ENCODE peak calls at places on chromosomes 3 and 15, in nine cellular contexts. V is PC-3, F is fibroblast of pulmonary artery, N is cardiac fibroblast, L is heart right ventricle, A is upper lobe of right lung, E is thoracic aorta, T is fibroblast of the aortic adventitia, Q is mammary epithelial cell. G is an unnamed sample.

GRCh38 chr3:34015204-34016142 is 217.0 kb downstream of the PDCD6IP start:
- DNase-seq in F (peak), L (no peak), T (peak), Q (no peak), N (peak), A (no peak), E (no peak), V (peak), G (peak)

GRCh38 chr3:52973806-52974205 is 72.1 kb downstream of the SFMBT1 start:
- DNase-seq in N (no peak), L (no peak), Q (no peak), A (no peak), F (peak), T (peak), V (no peak), E (no peak), G (peak)

GRCh38 chr3:5022187-5022965 is 43.1 kb downstream of the BHLHE40 start:
- DNase-seq in N (no peak), F (no peak), T (peak), E (no peak), L (no peak), A (no peak), V (peak), Q (peak), G (peak)

GRCh38 chr15:47711654-47712053 is 5.7 kb upstream of the SEMA6D start:
- DNase-seq in L (no peak), N (peak), Q (peak), E (no peak), V (peak), T (no peak), A (no peak), F (peak), G (peak)

GRCh38 chr3:134462236-134463059 is 23.3 kb downstream of the ANAPC13 start:
- DNase-seq in Q (no peak), T (peak), A (no peak), L (no peak), V (no peak), F (peak), E (no peak), N (peak), G (peak)

GRCh38 chr15:39051931-39052705 is 487.5 kb upstream of the RASGRP1 start:
- DNase-seq in F (no peak), L (no peak), N (no peak), V (no peak), A (no peak), E (no peak), T (no peak), Q (no peak), G (no peak)

GRCh38 chr3:188956839-188957489 is 214.8 kb upstream of the TPRG1 start:
- DNase-seq in L (no peak), T (peak), N (peak), F (peak), A (no peak), E (no peak), V (peak), Q (peak), G (peak)

GRCh38 chr3:151568095-151568685 is 107.3 kb upstream of the IGSF10 start:
- DNase-seq in A (no peak), N (peak), V (no peak), L (no peak), Q (no peak), E (no peak), T (peak), F (no peak), G (peak)

GRCh38 chr3:179324270-179324754 is 1.5 kb downstream of the ZNF639 start:
- DNase-seq in V (peak), F (peak), E (no peak), T (peak), A (no peak), L (no peak), Q (peak), N (peak), G (peak)

GRCh38 chr3:138300657-138301056 is 29.0 kb downstream of the NME9 start:
- DNase-seq in N (no peak), T (no peak), V (no peak), F (no peak), L (no peak), A (no peak), E (no peak), Q (no peak), G (no peak)

GRCh38 chr15:74337146-74337545 is 30.3 kb downstream of the CYP11A1 start:
- DNase-seq in E (no peak), V (no peak), A (peak), T (no peak), N (no peak), F (no peak), L (no peak), Q (no peak), G (no peak)

GRCh38 chr3:102158080-102158756 is 276.6 kb upstream of the ZPLD1 start:
- DNase-seq in T (no peak), N (no peak), E (no peak), L (no peak), Q (peak), F (no peak), V (peak), A (no peak), G (peak)

GRCh38 chr15:40550381-40551037 is 14.3 kb downstream of the CCDC32 start:
- DNase-seq in Q (no peak), L (no peak), V (no peak), E (no peak), T (no peak), F (no peak), N (no peak), A (no peak), G (no peak)

GRCh38 chr3:15325228-15325627 is 7.2 kb downstream of the SH3BP5 start:
- DNase-seq in L (no peak), A (no peak), F (peak), V (peak), T (peak), E (no peak), N (peak), Q (peak), G (peak)

GRCh38 chr3:25783661-25784512 is 644 bp upstream of the NGLY1 start:
- DNase-seq in E (peak), Q (peak), V (peak), F (peak), T (peak), L (no peak), N (peak), A (no peak), G (peak)

GRCh38 chr3:134326760-134327593 is 47.3 kb downstream of the AMOTL2 start:
- DNase-seq in N (peak), A (no peak), F (peak), E (no peak), L (no peak), T (peak), Q (peak), V (peak), G (peak)

GRCh38 chr3:45226206-45226915 is at the start of gene TMEM158:
- DNase-seq in N (peak), T (peak), F (peak), E (peak), Q (peak), L (peak), A (peak), V (peak), G (peak)

GRCh38 chr3:187734841-187735240 is 10.4 kb downstream of the BCL6 start:
- DNase-seq in L (no peak), N (no peak), V (no peak), E (no peak), T (no peak), Q (no peak), A (no peak), F (no peak), G (no peak)

GRCh38 chr3:135851201-135852061 is 114.1 kb upstream of the PPP2R3A start:
- DNase-seq in Q (peak), T (peak), E (no peak), V (peak), A (no peak), F (no peak), N (no peak), L (no peak), G (peak)

GRCh38 chr3:25479727-25480010 is 51.6 kb downstream of the RARB start:
- DNase-seq in V (no peak), T (no peak), N (peak), E (no peak), F (no peak), Q (no peak), A (no peak), L (no peak), G (no peak)

GRCh38 chr3:125108833-125109540 is 53.2 kb upstream of the HEG1 start:
- DNase-seq in F (no peak), A (no peak), V (no peak), E (no peak), Q (no peak), T (no peak), L (no peak), N (no peak), G (no peak)

GRCh38 chr3:53845103-53845880 is 927 bp downstream of the CHDH start:
- DNase-seq in Q (peak), T (peak), N (peak), A (peak), F (peak), L (peak), V (peak), E (no peak), G (peak)

GRCh38 chr3:127114337-127115070 is 78.4 kb upstream of the PRR23E start:
- DNase-seq in A (no peak), N (no peak), L (no peak), V (no peak), Q (no peak), F (no peak), T (no peak), E (no peak), G (no peak)

GRCh38 chr3:121703973-121704372 is 43.3 kb upstream of the HCLS1 start:
- DNase-seq in F (no peak), Q (no peak), N (no peak), V (no peak), T (no peak), E (no peak), A (no peak), L (no peak), G (no peak)

GRCh38 chr3:121705541-121705940 is 44.0 kb downstream of the GOLGB1 start:
- DNase-seq in V (no peak), L (no peak), N (no peak), E (no peak), F (no peak), Q (no peak), T (no peak), A (no peak), G (no peak)

GRCh38 chr3:121707531-121708273 is 41.8 kb downstream of the GOLGB1 start:
- DNase-seq in V (peak), A (no peak), F (no peak), Q (no peak), T (no peak), N (no peak), E (no peak), L (no peak), G (peak)
- H3K4me3 ChIP-seq in V (no peak), A (no peak), F (no peak), Q (no peak), T (no peak), N (no peak), E (no peak), L (no peak), G (no peak)

GRCh38 chr3:11643212-11644087 is at the start of gene VGLL4:
- DNase-seq in N (peak), V (peak), T (peak), E (peak), L (peak), A (peak), Q (peak), F (peak), G (peak)
- TF ChIP-seq CTCF in N (peak), V (no peak), T (no peak), E (peak), L (peak), A (peak), Q (peak), F (peak), G (peak)

GRCh38 chr3:48084929-48085328 is 68.7 kb upstream of the MAP4 start:
- DNase-seq in L (no peak), V (no peak), N (no peak), E (no peak), T (no peak), A (no peak), Q (no peak), F (no peak), G (no peak)
- H3K4me3 ChIP-seq in L (no peak), V (no peak), N (no peak), E (no peak), T (no peak), A (no peak), Q (no peak), F (no peak), G (no peak)

GRCh38 chr3:105352976-105353375 is 13.7 kb upstream of the ALCAM start:
- DNase-seq in A (no peak), Q (no peak), V (no peak), N (peak), L (no peak), F (no peak), T (no peak), E (no peak), G (peak)

GRCh38 chr3:105351821-105352220 is 14.9 kb upstream of the ALCAM start:
- DNase-seq in F (peak), A (no peak), L (no peak), E (no peak), Q (peak), T (peak), N (peak), V (peak), G (peak)

GRCh38 chr3:105355355-105356063 is 11.2 kb upstream of the ALCAM start:
- DNase-seq in E (no peak), V (peak), A (no peak), F (no peak), Q (peak), T (no peak), N (no peak), L (no peak), G (peak)

GRCh38 chr3:105354429-105354828 is 12.3 kb upstream of the ALCAM start:
- DNase-seq in T (no peak), N (peak), Q (no peak), E (no peak), A (no peak), L (no peak), F (no peak), V (peak), G (no peak)

DNA sequence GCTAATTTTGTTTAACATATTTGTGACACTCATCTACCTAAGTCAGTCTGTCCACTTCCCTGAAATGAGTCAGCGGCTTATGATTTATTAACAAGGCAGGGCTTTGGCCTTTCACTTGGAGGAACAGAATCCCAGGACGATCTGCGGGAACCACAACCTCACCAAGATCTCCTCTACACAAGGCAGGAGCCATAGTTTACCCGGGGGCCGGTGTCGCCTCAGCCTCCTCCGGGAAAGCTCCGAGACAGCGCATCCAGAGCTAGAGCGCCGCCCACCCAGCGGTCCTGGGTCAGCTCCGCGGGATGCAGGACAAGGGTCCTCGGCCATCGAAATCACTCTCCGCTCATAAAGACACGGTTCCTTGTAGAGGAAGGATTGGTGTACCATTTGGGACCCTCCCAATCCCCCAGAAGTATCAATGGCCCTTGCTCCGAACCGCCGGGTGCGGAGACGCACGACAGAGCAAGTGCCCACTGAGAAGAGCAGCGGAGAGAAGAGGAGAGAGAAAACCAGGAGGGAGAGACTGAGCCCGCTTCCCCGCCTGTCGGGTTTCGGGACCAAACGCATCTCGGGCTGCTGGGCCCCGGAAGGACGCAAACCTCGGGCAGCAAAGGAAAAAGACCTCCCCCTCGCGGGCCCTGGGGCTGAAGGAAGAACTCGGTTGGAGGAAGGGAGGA is 13.1 kb upstream of the ALCAM start:
- DNase-seq in L (no peak), N (peak), T (no peak), E (no peak), F (no peak), V (peak), Q (no peak), A (peak), G (peak)
- TF ChIP-seq CTCF in L (no peak), N (no peak), T (no peak), E (no peak), F (no peak), V (no peak), Q (no peak), A (no peak), G (no peak)

DNA sequence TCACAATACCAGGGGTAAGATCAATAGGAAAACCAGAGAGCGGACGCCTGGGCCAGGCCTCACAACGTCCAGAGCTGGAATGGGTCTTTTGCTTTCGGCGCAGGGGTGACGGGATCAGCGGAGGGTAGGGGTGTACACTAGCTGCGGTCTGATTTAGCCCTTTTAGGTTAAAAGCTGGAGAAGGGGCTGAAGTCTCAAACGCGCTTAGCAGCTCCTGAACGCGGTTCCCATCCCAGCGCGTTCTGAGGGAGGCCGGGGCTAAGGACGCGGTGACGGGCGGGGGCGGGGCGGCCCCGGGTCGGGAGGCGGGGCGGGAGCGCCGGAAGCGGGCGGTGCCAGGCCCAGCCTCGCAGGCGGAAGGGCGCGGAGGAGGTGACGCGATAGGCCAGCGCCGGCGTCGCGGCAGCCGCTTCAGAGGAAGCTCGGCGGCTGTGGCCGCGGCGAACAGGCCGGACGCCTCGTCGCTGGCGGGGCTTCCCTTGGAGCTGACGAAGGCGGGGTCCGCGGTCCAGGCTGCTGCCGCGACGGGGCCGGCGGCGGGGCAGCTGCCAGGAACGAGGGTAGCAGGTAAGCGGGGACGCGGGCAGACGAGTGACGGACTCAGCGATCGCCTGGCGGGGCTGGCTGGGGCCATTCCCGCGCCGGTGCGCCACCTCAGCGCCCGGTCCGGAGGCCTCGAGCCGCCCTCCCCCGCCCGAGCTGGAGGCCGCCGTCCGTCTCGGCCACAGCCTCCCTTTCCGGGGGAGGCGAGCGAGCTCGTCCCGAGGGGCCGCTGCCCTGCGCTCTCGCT is at the start of gene SENP5:
- DNase-seq in E (peak), F (peak), A (peak), N (peak), Q (peak), V (peak), L (peak), T (peak), G (peak)
- H3K4me3 ChIP-seq in E (peak), F (peak), A (peak), N (peak), Q (peak), V (peak), L (peak), T (peak), G (peak)

G was measured in fibroblast of mammary gland.